ENCODE peak calls at places on chromosomes 7 and 10, in six cellular contexts. H, J, M, G, E and O are unnamed samples.

GRCh38 chr7:72405389-72405788 is 6.7 kb downstream of the CALN1 start:
- DNase-seq in H (no peak), J (peak), M (no peak), G (peak), E (peak), O (no peak)

GRCh38 chr7:116249969-116250553 is 39.7 kb downstream of the TES start:
- DNase-seq in H (no peak), J (peak), M (no peak), G (no peak), E (no peak), O (peak)

GRCh38 chr7:94888542-94888941 is 18.9 kb upstream of the PPP1R9A start:
- DNase-seq in H (no peak), J (peak), M (no peak), G (no peak), E (no peak), O (peak)

GRCh38 chr7:108404509-108405435 is 51.5 kb downstream of the NRCAM start:
- DNase-seq in H (no peak), J (no peak), M (no peak), G (no peak), E (no peak), O (no peak)

GRCh38 chr10:45000764-45001381 is at the start of gene ZNF22:
- DNase-seq in H (peak), J (no peak), M (no peak), G (peak), E (peak), O (peak)

GRCh38 chr10:117132751-117133231 is 5.3 kb downstream of the VAX1 start:
- DNase-seq in H (no peak), J (no peak), M (no peak), G (no peak), E (no peak), O (no peak)

GRCh38 chr7:51062222-51062987 is 254.2 kb downstream of the COBL start:
- DNase-seq in H (no peak), J (no peak), M (no peak), G (no peak), E (no peak), O (no peak)

GRCh38 chr7:503575-504111 is 16.0 kb downstream of the PDGFA start:
- DNase-seq in H (peak), J (no peak), M (no peak), G (no peak), E (no peak), O (no peak)

GRCh38 chr7:86644282-86645173 is 819 bp downstream of the GRM3 start:
- DNase-seq in H (no peak), J (no peak), M (no peak), G (no peak), E (no peak), O (no peak)

GRCh38 chr10:58475322-58476277 is 37.1 kb upstream of the BICC1 start:
- DNase-seq in H (no peak), J (peak), M (no peak), G (no peak), E (no peak), O (peak)

GRCh38 chr7:107691713-107692112 is 31.1 kb downstream of the SLC26A4 start:
- DNase-seq in H (no peak), J (no peak), M (no peak), G (no peak), E (no peak), O (peak)

GRCh38 chr7:7183833-7184463 is 1.6 kb downstream of the C1GALT1 start:
- DNase-seq in H (no peak), J (peak), M (no peak), G (no peak), E (no peak), O (peak)

GRCh38 chr10:120978589-120979252 is 127.6 kb downstream of the WDR11 start:
- DNase-seq in H (no peak), J (peak), M (no peak), G (no peak), E (no peak), O (peak)

GRCh38 chr10:35890970-35891330 is 248.9 kb upstream of the FZD8 start:
- DNase-seq in H (no peak), J (peak), M (no peak), G (no peak), E (no peak), O (no peak)

GRCh38 chr7:112449353-112449752 is 907 bp upstream of the IFRD1 start:
- DNase-seq in H (peak), J (peak), M (no peak), G (peak), E (peak), O (peak)

GRCh38 chr7:101535333-101535732 is 93.8 kb downstream of the MYL10 start:
- DNase-seq in H (no peak), J (no peak), M (no peak), G (no peak), E (no peak), O (no peak)

GRCh38 chr7:30682131-30683083 is at the start of gene CRHR2:
- DNase-seq in H (no peak), J (no peak), M (no peak), G (no peak), E (no peak), O (no peak)

GRCh38 chr10:2119316-2119715 is 382.0 kb upstream of the ADARB2 start:
- DNase-seq in H (no peak), J (peak), M (peak), G (no peak), E (no peak), O (peak)

GRCh38 chr10:117075064-117075463 is 63.0 kb downstream of the VAX1 start:
- DNase-seq in H (no peak), J (peak), M (no peak), G (no peak), E (no peak), O (no peak)

GRCh38 chr7:44533301-44534055 is 7.7 kb downstream of the NPC1L1 start:
- DNase-seq in H (no peak), J (no peak), M (no peak), G (no peak), E (no peak), O (peak)

GRCh38 chr7:127667017-127667670 is 15.2 kb downstream of the SND1 start:
- DNase-seq in H (no peak), J (peak), M (peak), G (no peak), E (no peak), O (peak)

GRCh38 chr7:75823198-75823910 is 9.7 kb upstream of the CCL24 start:
- DNase-seq in H (no peak), J (peak), M (no peak), G (no peak), E (no peak), O (no peak)

GRCh38 chr10:124864421-124865193 is 63.0 kb downstream of the ABRAXAS2 start:
- DNase-seq in H (peak), J (peak), M (no peak), G (no peak), E (no peak), O (no peak)

GRCh38 chr10:77578583-77579227 is 58.9 kb downstream of the KCNMA1 start:
- DNase-seq in H (no peak), J (peak), M (peak), G (no peak), E (no peak), O (peak)

GRCh38 chr10:102613286-102613685 is 31.0 kb upstream of the TRIM8 start:
- DNase-seq in H (no peak), J (no peak), M (no peak), G (no peak), E (no peak), O (no peak)

GRCh38 chr10:103238506-103239252 is 7.0 kb upstream of the RPEL1 start:
- DNase-seq in H (peak), J (peak), M (no peak), G (no peak), E (no peak), O (no peak)

GRCh38 chr7:124085168-124085567 is 52.3 kb upstream of the TMEM229A start:
- DNase-seq in H (peak), J (peak), M (no peak), G (no peak), E (no peak), O (peak)

GRCh38 chr7:98163704-98164478 is 47.3 kb upstream of the BHLHA15 start:
- DNase-seq in H (peak), J (peak), M (peak), G (no peak), E (no peak), O (peak)

GRCh38 chr7:130430841-130431713 is 9.7 kb downstream of the CEP41 start:
- DNase-seq in H (no peak), J (no peak), M (no peak), G (no peak), E (no peak), O (peak)

GRCh38 chr10:947051-947450 is 15.5 kb upstream of the LARP4B start:
- DNase-seq in H (no peak), J (no peak), M (no peak), G (no peak), E (no peak), O (no peak)

GRCh38 chr10:76969366-76969990 is 668.1 kb downstream of the KCNMA1 start:
- DNase-seq in H (no peak), J (no peak), M (no peak), G (no peak), E (no peak), O (no peak)

GRCh38 chr7:90727412-90727811 is 131.3 kb downstream of the CDK14 start:
- DNase-seq in H (no peak), J (no peak), M (no peak), G (no peak), E (no peak), O (no peak)

GRCh38 chr7:27842851-27843250 is 102.9 kb downstream of the TAX1BP1 start:
- DNase-seq in H (no peak), J (no peak), M (no peak), G (no peak), E (no peak), O (no peak)

GRCh38 chr7:23490357-23491131 is 20.3 kb upstream of the IGF2BP3 start:
- DNase-seq in H (peak), J (no peak), M (no peak), G (peak), E (peak), O (peak)